ENCODE peak calls at places on chromosomes 7 and 10, in five cellular contexts. J is IMR-90, P is mammary epithelial cell, Q is AG09319, R is right atrium auricular region. H is an unnamed sample.
A peak's percentile ranks its signal among the peaks of the same experiment; 100 is the strongest.

GRCh38 chr10:110074986-110075664 is 67.3 kb downstream of the ADD3 start:
- DNase-seq in J (peak; percentile 94), P (peak; percentile 71), Q (peak; percentile 77), R (no peak), H (no peak)

GRCh38 chr7:69677905-69678793 is 79.9 kb downstream of the AUTS2 start:
- DNase-seq in J (no peak), P (no peak), Q (no peak), R (no peak), H (no peak)

GRCh38 chr7:68623030-68623429 is 975.2 kb upstream of the AUTS2 start:
- DNase-seq in J (no peak), P (no peak), Q (no peak), R (no peak), H (no peak)

GRCh38 chr7:37432240-37432917 is 16.3 kb downstream of the ELMO1 start:
- DNase-seq in J (no peak), P (no peak), Q (no peak), R (no peak), H (no peak)

GRCh38 chr7:831596-832291 is 532 bp upstream of the SUN1 start:
- DNase-seq in J (peak; percentile 94), P (peak; percentile 93), Q (peak; percentile 67), R (no peak), H (no peak)

GRCh38 chr7:137164251-137164650 is 179.3 kb downstream of the PTN start:
- DNase-seq in J (no peak), P (no peak), Q (no peak), R (no peak), H (no peak)

GRCh38 chr10:75335191-75335590 is 66.4 kb downstream of the ZNF503 start:
- DNase-seq in J (no peak), P (no peak), Q (no peak), R (no peak), H (no peak)

GRCh38 chr7:94064541-94065191 is 60.5 kb upstream of the BET1 start:
- DNase-seq in J (peak; percentile 54), P (no peak), Q (no peak), R (no peak), H (no peak)

GRCh38 chr10:68330852-68331454 is 911 bp upstream of the HNRNPH3 start:
- DNase-seq in J (peak; percentile 23), P (no peak), Q (no peak), R (peak; percentile 60), H (peak; percentile 78)

GRCh38 chr7:75654855-75655254 is 83.9 kb downstream of the HIP1 start:
- DNase-seq in J (no peak), P (no peak), Q (no peak), R (no peak), H (no peak)

GRCh38 chr7:106022193-106022821 is 59.2 kb downstream of the CDHR3 start:
- DNase-seq in J (no peak), P (peak; percentile 35), Q (no peak), R (no peak), H (no peak)

GRCh38 chr10:32171213-32171612 is 115.0 kb upstream of the KIF5B start:
- DNase-seq in J (no peak), P (no peak), Q (no peak), R (no peak), H (no peak)

GRCh38 chr10:15784662-15785300 is 65.1 kb upstream of the ITGA8 start:
- DNase-seq in J (peak; percentile 56), P (no peak), Q (no peak), R (no peak), H (no peak)

GRCh38 chr7:138887085-138887705 is 89.2 kb upstream of the ATP6V0A4 start:
- DNase-seq in J (no peak), P (no peak), Q (no peak), R (no peak), H (no peak)

GRCh38 chr7:140509789-140510188 is 30.5 kb upstream of the MKRN1 start:
- DNase-seq in J (no peak), P (no peak), Q (no peak), R (no peak), H (no peak)

GRCh38 chr7:158097511-158098124 is 490.0 kb downstream of the PTPRN2 start:
- DNase-seq in J (no peak), P (no peak), Q (no peak), R (peak; percentile 43), H (no peak)

GRCh38 chr7:34087892-34088891 is 182.9 kb downstream of the BMPER start:
- DNase-seq in J (peak; percentile 40), P (peak; percentile 35), Q (no peak), R (no peak), H (no peak)

GRCh38 chr10:9875353-9875752 is 1142.3 kb upstream of the CELF2 start:
- DNase-seq in J (no peak), P (no peak), Q (no peak), R (no peak), H (no peak)

GRCh38 chr10:340646-341045 is 205.4 kb downstream of the ZMYND11 start:
- DNase-seq in J (no peak), P (no peak), Q (no peak), R (no peak), H (peak; percentile 67)

GRCh38 chr7:156074982-156075615 is 262.8 kb upstream of the SHH start:
- DNase-seq in J (no peak), P (no peak), Q (no peak), R (no peak), H (no peak)

GRCh38 chr10:73131295-73131694 is 21.0 kb downstream of the NUDT13 start:
- DNase-seq in J (peak; percentile 4), P (peak; percentile 53), Q (no peak), R (no peak), H (no peak)

GRCh38 chr7:36390199-36391090 is 783 bp downstream of the ANLN start:
- DNase-seq in J (peak; percentile 87), P (peak; percentile 87), Q (peak; percentile 50), R (peak; percentile 67), H (peak; percentile 78)

GRCh38 chr10:124530215-124530665 is 68.6 kb downstream of the LHPP start:
- DNase-seq in J (peak; percentile 74), P (peak; percentile 66), Q (peak; percentile 43), R (peak; percentile 85), H (no peak)

GRCh38 chr10:48364659-48365405 is 58.4 kb downstream of the MAPK8 start:
- DNase-seq in J (peak; percentile 74), P (peak; percentile 50), Q (peak; percentile 14), R (no peak), H (no peak)

GRCh38 chr7:74657692-74658170 is at the start of gene GTF2I:
- DNase-seq in J (no peak), P (no peak), Q (no peak), R (no peak), H (peak; percentile 80)

GRCh38 chr7:131628634-131629033 is 72.2 kb upstream of the PODXL start:
- DNase-seq in J (no peak), P (no peak), Q (no peak), R (peak; percentile 70), H (no peak)

GRCh38 chr7:44665531-44666213 is 59.2 kb downstream of the OGDH start:
- DNase-seq in J (peak; percentile 76), P (peak; percentile 39), Q (peak; percentile 22), R (no peak), H (no peak)

GRCh38 chr10:67772894-67773511 is 65.0 kb downstream of the DNAJC12 start:
- DNase-seq in J (peak; percentile 55), P (no peak), Q (no peak), R (no peak), H (no peak)

GRCh38 chr10:3095373-3096139 is 28.2 kb downstream of the PFKP start:
- DNase-seq in J (peak; percentile 100), P (peak; percentile 98), Q (peak; percentile 87), R (peak; percentile 76), H (no peak)

GRCh38 chr10:28878236-28878970 is 201.1 kb downstream of the BAMBI start:
- DNase-seq in J (no peak), P (no peak), Q (no peak), R (no peak), H (no peak)

GRCh38 chr7:157401567-157402387 is 65.0 kb downstream of the DNAJB6 start:
- DNase-seq in J (no peak), P (no peak), Q (no peak), R (no peak), H (no peak)

GRCh38 chr7:149404830-149405229 is 56.0 kb downstream of the ZNF777 start:
- DNase-seq in J (no peak), P (no peak), Q (no peak), R (no peak), H (no peak)

GRCh38 chr7:31065021-31065593 is 13.0 kb downstream of the ADCYAP1R1 start:
- DNase-seq in J (no peak), P (no peak), Q (no peak), R (no peak), H (no peak)

DNA sequence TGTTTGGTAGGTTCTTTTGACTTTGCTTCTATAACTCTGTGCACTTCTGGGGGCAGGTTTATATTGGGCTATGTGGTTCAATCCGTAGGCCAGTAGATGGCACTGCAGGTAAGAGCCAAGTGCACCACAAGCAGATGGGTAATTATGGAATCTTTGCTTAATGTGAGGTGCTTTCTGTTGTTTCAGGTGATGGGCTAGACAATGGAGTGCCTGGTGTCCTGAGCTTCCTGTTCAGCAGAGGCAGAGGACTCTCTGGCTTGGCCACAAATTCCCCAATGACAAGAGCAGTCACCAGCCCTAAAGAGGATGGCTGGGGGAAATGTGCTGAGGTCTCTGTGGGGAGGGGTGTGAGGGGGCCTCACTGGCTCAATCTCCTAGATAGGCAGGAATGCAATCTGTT is 455.0 kb downstream of the CCSER2 start:
- DNase-seq in J (no peak), P (peak; percentile 24), Q (no peak), R (no peak), H (no peak)
- TF ChIP-seq CTCF in J (peak; percentile 46), P (peak; percentile 82), Q (no peak), R (no peak), H (no peak)

GRCh38 chr7:134847834-134848233 is 68.4 kb downstream of the CALD1 start:
- DNase-seq in J (no peak), P (no peak), Q (no peak), R (no peak), H (no peak)

GRCh38 chr7:134842062-134842461 is 62.6 kb downstream of the CALD1 start:
- DNase-seq in J (no peak), P (no peak), Q (no peak), R (no peak), H (no peak)

GRCh38 chr7:134844200-134844599 is 64.8 kb downstream of the CALD1 start:
- DNase-seq in J (no peak), P (peak; percentile 51), Q (no peak), R (no peak), H (no peak)

GRCh38 chr7:134842901-134843300 is 63.5 kb downstream of the CALD1 start:
- DNase-seq in J (no peak), P (no peak), Q (no peak), R (no peak), H (no peak)

DNA sequence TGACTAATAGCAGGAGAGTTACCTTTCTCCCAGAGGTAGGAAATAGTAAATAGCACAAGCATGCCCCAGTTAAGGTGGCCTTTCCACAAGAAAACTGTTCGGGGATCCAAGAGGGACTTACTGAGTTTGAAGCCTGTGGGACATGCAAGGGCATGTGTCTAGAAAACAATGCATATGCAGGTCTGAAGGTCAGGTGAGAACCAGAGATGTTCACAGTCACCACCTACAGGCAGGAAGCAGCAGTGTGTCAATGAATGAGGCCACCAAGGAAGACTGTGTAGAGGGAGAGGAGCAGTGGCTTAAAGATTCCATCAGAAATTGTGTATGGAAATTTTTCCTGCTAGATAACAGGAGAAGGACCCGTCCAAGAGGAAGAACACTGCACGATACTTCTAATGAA is 66.0 kb downstream of the CALD1 start:
- DNase-seq in J (no peak), P (peak; percentile 73), Q (no peak), R (no peak), H (no peak)
- TF ChIP-seq CTCF in J (peak; percentile 22), P (peak; percentile 81), Q (peak; percentile 1), R (no peak), H (no peak)

GRCh38 chr7:43391518-43391917 is 191.4 kb upstream of the STK17A start:
- DNase-seq in J (no peak), P (no peak), Q (no peak), R (no peak), H (no peak)
- TF ChIP-seq CTCF in J (no peak), P (no peak), Q (no peak), R (no peak), H (no peak)

GRCh38 chr10:11270858-11271179 is 253.1 kb downstream of the CELF2 start:
- DNase-seq in J (no peak), P (no peak), Q (no peak), R (peak; percentile 30), H (peak; percentile 54)
- TF ChIP-seq CTCF in J (no peak), P (no peak), Q (no peak), R (peak; percentile 2), H (no peak)